ENCODE peak calls at places on chromosomes 3 and 15, in ten cellular contexts. One of them, this sample, is unnamed.

GRCh38 chr15:48147358-48147757 is 26.6 kb downstream of the SLC24A5 start:
- DNase-seq in CD4-positive, alpha-beta T cell: no peak
- DNase-seq in gastrocnemius medialis: no peak
- DNase-seq in HepG2: no peak
- DNase-seq in KG1: no peak
- DNase-seq in transverse colon: no peak
- DNase-seq in B cell: no peak
- DNase-seq in activated T-cell treated with anti-CD3 and anti-CD28 coated beads for 1 hour: no peak
- DNase-seq in GM13977: no peak
- DNase-seq in endodermal cell: no peak
- DNase-seq in this sample: no peak

GRCh38 chr15:41970456-41970855 is 1.9 kb downstream of the EHD4 start:
- DNase-seq in CD4-positive, alpha-beta T cell: no peak
- DNase-seq in gastrocnemius medialis: no peak
- DNase-seq in HepG2: no peak
- DNase-seq in KG1: no peak
- DNase-seq in transverse colon: peak
- DNase-seq in B cell: no peak
- DNase-seq in activated T-cell treated with anti-CD3 and anti-CD28 coated beads for 1 hour: no peak
- DNase-seq in GM13977: no peak
- DNase-seq in endodermal cell: peak
- DNase-seq in this sample: no peak

GRCh38 chr15:68553994-68554715 is 24.6 kb upstream of the CORO2B start:
- DNase-seq in CD4-positive, alpha-beta T cell: peak
- DNase-seq in gastrocnemius medialis: peak
- DNase-seq in HepG2: peak
- DNase-seq in KG1: peak
- DNase-seq in transverse colon: peak
- DNase-seq in B cell: peak
- DNase-seq in activated T-cell treated with anti-CD3 and anti-CD28 coated beads for 1 hour: peak
- DNase-seq in GM13977: peak
- DNase-seq in endodermal cell: peak
- DNase-seq in this sample: peak

GRCh38 chr3:39809181-39809994 is at the start of gene MYRIP:
- DNase-seq in CD4-positive, alpha-beta T cell: no peak
- DNase-seq in gastrocnemius medialis: peak
- DNase-seq in HepG2: peak
- DNase-seq in KG1: no peak
- DNase-seq in transverse colon: peak
- DNase-seq in B cell: peak
- DNase-seq in activated T-cell treated with anti-CD3 and anti-CD28 coated beads for 1 hour: no peak
- DNase-seq in GM13977: peak
- DNase-seq in endodermal cell: peak
- DNase-seq in this sample: no peak

GRCh38 chr3:25820372-25820771 is 30.5 kb downstream of the OXSM start:
- DNase-seq in CD4-positive, alpha-beta T cell: no peak
- DNase-seq in gastrocnemius medialis: no peak
- DNase-seq in HepG2: no peak
- DNase-seq in KG1: no peak
- DNase-seq in transverse colon: no peak
- DNase-seq in B cell: no peak
- DNase-seq in activated T-cell treated with anti-CD3 and anti-CD28 coated beads for 1 hour: no peak
- DNase-seq in GM13977: no peak
- DNase-seq in endodermal cell: peak
- DNase-seq in this sample: no peak

GRCh38 chr3:123480428-123480827 is 31.5 kb upstream of the ADCY5 start:
- DNase-seq in CD4-positive, alpha-beta T cell: no peak
- DNase-seq in gastrocnemius medialis: no peak
- DNase-seq in HepG2: no peak
- DNase-seq in KG1: no peak
- DNase-seq in transverse colon: no peak
- DNase-seq in B cell: no peak
- DNase-seq in activated T-cell treated with anti-CD3 and anti-CD28 coated beads for 1 hour: no peak
- DNase-seq in GM13977: peak
- DNase-seq in endodermal cell: no peak
- DNase-seq in this sample: no peak

GRCh38 chr15:64525828-64526530 is 65.6 kb downstream of the ZNF609 start:
- DNase-seq in CD4-positive, alpha-beta T cell: no peak
- DNase-seq in gastrocnemius medialis: no peak
- DNase-seq in HepG2: no peak
- DNase-seq in KG1: no peak
- DNase-seq in transverse colon: no peak
- DNase-seq in B cell: no peak
- DNase-seq in activated T-cell treated with anti-CD3 and anti-CD28 coated beads for 1 hour: no peak
- DNase-seq in GM13977: no peak
- DNase-seq in endodermal cell: no peak
- DNase-seq in this sample: no peak

GRCh38 chr3:141294848-141295247 is 63.2 kb downstream of the PXYLP1 start:
- DNase-seq in CD4-positive, alpha-beta T cell: no peak
- DNase-seq in gastrocnemius medialis: no peak
- DNase-seq in HepG2: no peak
- DNase-seq in KG1: no peak
- DNase-seq in transverse colon: no peak
- DNase-seq in B cell: no peak
- DNase-seq in activated T-cell treated with anti-CD3 and anti-CD28 coated beads for 1 hour: no peak
- DNase-seq in GM13977: no peak
- DNase-seq in endodermal cell: no peak
- DNase-seq in this sample: no peak

GRCh38 chr3:142448424-142448823 is 587 bp upstream of the XRN1 start:
- DNase-seq in CD4-positive, alpha-beta T cell: no peak
- DNase-seq in gastrocnemius medialis: no peak
- DNase-seq in HepG2: no peak
- DNase-seq in KG1: no peak
- DNase-seq in transverse colon: no peak
- DNase-seq in B cell: peak
- DNase-seq in activated T-cell treated with anti-CD3 and anti-CD28 coated beads for 1 hour: no peak
- DNase-seq in GM13977: no peak
- DNase-seq in endodermal cell: no peak
- DNase-seq in this sample: no peak

GRCh38 chr15:66848666-66849392 is 146.8 kb downstream of the SMAD6 start:
- DNase-seq in CD4-positive, alpha-beta T cell: no peak
- DNase-seq in gastrocnemius medialis: no peak
- DNase-seq in HepG2: no peak
- DNase-seq in KG1: no peak
- DNase-seq in transverse colon: peak
- DNase-seq in B cell: no peak
- DNase-seq in activated T-cell treated with anti-CD3 and anti-CD28 coated beads for 1 hour: no peak
- DNase-seq in GM13977: no peak
- DNase-seq in endodermal cell: peak
- DNase-seq in this sample: no peak

GRCh38 chr15:90232941-90233700 is 620 bp downstream of the CIB1 start:
- DNase-seq in CD4-positive, alpha-beta T cell: peak
- DNase-seq in gastrocnemius medialis: peak
- DNase-seq in HepG2: peak
- DNase-seq in KG1: no peak
- DNase-seq in transverse colon: peak
- DNase-seq in B cell: no peak
- DNase-seq in activated T-cell treated with anti-CD3 and anti-CD28 coated beads for 1 hour: peak
- DNase-seq in GM13977: peak
- DNase-seq in endodermal cell: peak
- DNase-seq in this sample: peak

GRCh38 chr3:123663977-123664376 is 79.1 kb upstream of the HACD2 start:
- DNase-seq in CD4-positive, alpha-beta T cell: no peak
- DNase-seq in gastrocnemius medialis: no peak
- DNase-seq in HepG2: no peak
- DNase-seq in KG1: no peak
- DNase-seq in transverse colon: no peak
- DNase-seq in B cell: no peak
- DNase-seq in activated T-cell treated with anti-CD3 and anti-CD28 coated beads for 1 hour: no peak
- DNase-seq in GM13977: no peak
- DNase-seq in endodermal cell: no peak
- DNase-seq in this sample: no peak

GRCh38 chr3:37768107-37768809 is 93.4 kb upstream of the CTDSPL start:
- DNase-seq in CD4-positive, alpha-beta T cell: no peak
- DNase-seq in gastrocnemius medialis: no peak
- DNase-seq in HepG2: peak
- DNase-seq in KG1: no peak
- DNase-seq in transverse colon: peak
- DNase-seq in B cell: no peak
- DNase-seq in activated T-cell treated with anti-CD3 and anti-CD28 coated beads for 1 hour: no peak
- DNase-seq in GM13977: no peak
- DNase-seq in endodermal cell: no peak
- DNase-seq in this sample: no peak

GRCh38 chr15:92932946-92933649 is 33.0 kb downstream of the CHD2 start:
- DNase-seq in CD4-positive, alpha-beta T cell: no peak
- DNase-seq in gastrocnemius medialis: no peak
- DNase-seq in HepG2: peak
- DNase-seq in KG1: no peak
- DNase-seq in transverse colon: no peak
- DNase-seq in B cell: no peak
- DNase-seq in activated T-cell treated with anti-CD3 and anti-CD28 coated beads for 1 hour: no peak
- DNase-seq in GM13977: no peak
- DNase-seq in endodermal cell: no peak
- DNase-seq in this sample: no peak

GRCh38 chr15:29270169-29270955 is 740 bp upstream of the NSMCE3 start:
- DNase-seq in CD4-positive, alpha-beta T cell: peak
- DNase-seq in gastrocnemius medialis: no peak
- DNase-seq in HepG2: no peak
- DNase-seq in KG1: no peak
- DNase-seq in transverse colon: no peak
- DNase-seq in B cell: peak
- DNase-seq in activated T-cell treated with anti-CD3 and anti-CD28 coated beads for 1 hour: no peak
- DNase-seq in GM13977: peak
- DNase-seq in endodermal cell: no peak
- DNase-seq in this sample: no peak

GRCh38 chr15:80156176-80156720 is 3.4 kb downstream of the FAH start:
- DNase-seq in CD4-positive, alpha-beta T cell: no peak
- DNase-seq in gastrocnemius medialis: no peak
- DNase-seq in HepG2: no peak
- DNase-seq in KG1: no peak
- DNase-seq in transverse colon: no peak
- DNase-seq in B cell: no peak
- DNase-seq in activated T-cell treated with anti-CD3 and anti-CD28 coated beads for 1 hour: no peak
- DNase-seq in GM13977: no peak
- DNase-seq in endodermal cell: no peak
- DNase-seq in this sample: no peak

GRCh38 chr3:56775931-56776461 is 25.8 kb downstream of the ARHGEF3 start:
- DNase-seq in CD4-positive, alpha-beta T cell: no peak
- DNase-seq in gastrocnemius medialis: no peak
- DNase-seq in HepG2: no peak
- DNase-seq in KG1: no peak
- DNase-seq in transverse colon: no peak
- DNase-seq in B cell: no peak
- DNase-seq in activated T-cell treated with anti-CD3 and anti-CD28 coated beads for 1 hour: no peak
- DNase-seq in GM13977: no peak
- DNase-seq in endodermal cell: no peak
- DNase-seq in this sample: no peak